ENCODE peak calls at places on chromosomes 12 and 14, in four cellular contexts. B, Z, V and N are unnamed samples.

GRCh38 chr14:100147181-100147631 is 12.2 kb downstream of the DEGS2 start:
- DNase-seq in B (peak; percentile 59), Z (peak; percentile 49), V (no peak), N (no peak)

GRCh38 chr12:5796171-5797091 is 148.6 kb downstream of the ANO2 start:
- DNase-seq in B (no peak), Z (peak; percentile 22), V (peak; percentile 8), N (peak; percentile 26)

GRCh38 chr14:79466938-79467527 is 744.3 kb downstream of the DIO2 start:
- DNase-seq in B (no peak), Z (no peak), V (no peak), N (no peak)

GRCh38 chr14:99199854-99200653 is 71.9 kb downstream of the BCL11B start:
- DNase-seq in B (no peak), Z (no peak), V (no peak), N (no peak)

GRCh38 chr12:54521291-54522062 is 23.9 kb downstream of the NCKAP1L start:
- DNase-seq in B (no peak), Z (peak; percentile 13), V (no peak), N (no peak)

GRCh38 chr12:48988030-48988649 is 10.0 kb downstream of the WNT1 start:
- DNase-seq in B (peak; percentile 55), Z (peak; percentile 69), V (peak; percentile 46), N (no peak)

GRCh38 chr14:69039287-69039628 is 60.2 kb upstream of the ACTN1 start:
- DNase-seq in B (no peak), Z (no peak), V (peak; percentile 78), N (peak; percentile 87)

GRCh38 chr12:93608313-93608712 is 35.8 kb downstream of the SOCS2 start:
- DNase-seq in B (no peak), Z (no peak), V (no peak), N (no peak)

GRCh38 chr12:45170456-45171042 is 45.3 kb upstream of the ANO6 start:
- DNase-seq in B (peak; percentile 55), Z (peak; percentile 86), V (peak; percentile 68), N (peak; percentile 53)

GRCh38 chr12:3034067-3034750 is 43.0 kb upstream of the TSPAN9 start:
- DNase-seq in B (no peak), Z (peak; percentile 75), V (peak; percentile 56), N (peak; percentile 68)

GRCh38 chr12:10590976-10591375 is 22.4 kb downstream of the MAGOHB start:
- DNase-seq in B (no peak), Z (no peak), V (no peak), N (no peak)

GRCh38 chr12:96219700-96220206 is 25.6 kb downstream of the ELK3 start:
- DNase-seq in B (no peak), Z (no peak), V (peak; percentile 98), N (peak; percentile 99)

GRCh38 chr12:52836042-52836466 is 1.9 kb upstream of the KRT79 start:
- DNase-seq in B (no peak), Z (no peak), V (peak; percentile 72), N (peak; percentile 87)

GRCh38 chr12:10736460-10736859 is 13.3 kb upstream of the YBX3 start:
- DNase-seq in B (no peak), Z (no peak), V (no peak), N (no peak)

GRCh38 chr12:92775416-92775815 is 72.6 kb downstream of the PLEKHG7 start:
- DNase-seq in B (no peak), Z (no peak), V (no peak), N (no peak)

GRCh38 chr14:100409016-100409385 is 85.9 kb downstream of the SLC25A47 start:
- DNase-seq in B (no peak), Z (no peak), V (no peak), N (no peak)

GRCh38 chr12:15256760-15257159 is 35.5 kb upstream of the RERG start:
- DNase-seq in B (no peak), Z (no peak), V (no peak), N (no peak)

GRCh38 chr14:71070169-71070568 is 162.9 kb downstream of the PCNX1 start:
- DNase-seq in B (no peak), Z (no peak), V (peak; percentile 81), N (peak; percentile 72)

GRCh38 chr14:35708072-35708471 is 101.0 kb downstream of the RALGAPA1 start:
- DNase-seq in B (no peak), Z (no peak), V (no peak), N (no peak)

GRCh38 chr14:103731916-103732867 is 16.6 kb downstream of the ZFYVE21 start:
- DNase-seq in B (no peak), Z (no peak), V (no peak), N (no peak)

GRCh38 chr14:99517046-99517642 is 35.9 kb downstream of the CCNK start:
- DNase-seq in B (no peak), Z (no peak), V (no peak), N (no peak)

GRCh38 chr14:62694075-62694474 is 351.2 kb downstream of the KCNH5 start:
- DNase-seq in B (no peak), Z (peak; percentile 5), V (peak; percentile 77), N (peak; percentile 99)

GRCh38 chr12:108805136-108805535 is 52.2 kb downstream of the SSH1 start:
- DNase-seq in B (no peak), Z (no peak), V (no peak), N (no peak)

GRCh38 chr14:102545461-102546265 is 36.1 kb upstream of the ANKRD9 start:
- DNase-seq in B (no peak), Z (no peak), V (no peak), N (no peak)

GRCh38 chr14:35878272-35879140 is 52.4 kb downstream of the BRMS1L start:
- DNase-seq in B (no peak), Z (no peak), V (peak; percentile 86), N (peak; percentile 92)

GRCh38 chr12:120928864-120929652 is 24.9 kb upstream of the SPPL3 start:
- DNase-seq in B (no peak), Z (no peak), V (no peak), N (no peak)

GRCh38 chr12:78183854-78184253 is 353.2 kb downstream of the NAV3 start:
- DNase-seq in B (no peak), Z (no peak), V (peak; percentile 13), N (no peak)

GRCh38 chr14:50855558-50855957 is 16.3 kb upstream of the ABHD12B start:
- DNase-seq in B (no peak), Z (no peak), V (no peak), N (no peak)

GRCh38 chr12:93593833-93594232 is 21.4 kb downstream of the SOCS2 start:
- DNase-seq in B (no peak), Z (no peak), V (peak; percentile 47), N (no peak)

GRCh38 chr14:76078501-76078900 is 73.2 kb upstream of the GPATCH2L start:
- DNase-seq in B (no peak), Z (no peak), V (no peak), N (no peak)

GRCh38 chr12:26345471-26346003 is 150.2 kb downstream of the SSPN start:
- DNase-seq in B (no peak), Z (no peak), V (no peak), N (no peak)

GRCh38 chr12:6748761-6749160 is 4.2 kb downstream of the MLF2 start:
- DNase-seq in B (no peak), Z (no peak), V (no peak), N (no peak)

GRCh38 chr14:50479041-50479440 is 53.3 kb downstream of the MAP4K5 start:
- DNase-seq in B (no peak), Z (no peak), V (no peak), N (no peak)

GRCh38 chr12:101925352-101925751 is 48.0 kb downstream of the DRAM1 start:
- DNase-seq in B (no peak), Z (no peak), V (peak; percentile 94), N (peak; percentile 78)

GRCh38 chr12:109553471-109553870 is 19.8 kb downstream of the MMAB start:
- DNase-seq in B (no peak), Z (no peak), V (peak; percentile 73), N (no peak)

GRCh38 chr12:11657511-11657910 is 8.0 kb downstream of the ETV6 start:
- DNase-seq in B (no peak), Z (no peak), V (peak; percentile 75), N (peak; percentile 52)

GRCh38 chr14:55303646-55304277 is 32.5 kb downstream of the FBXO34 start:
- DNase-seq in B (no peak), Z (peak; percentile 54), V (no peak), N (no peak)